ENCODE peak calls at places on chromosomes 4 and X, in four cellular contexts. F is OCI-LY7, R is Calu3, D is endothelial cell. W is an unnamed sample.

GRCh38 chrX:55546956-55547355 is 57.3 kb upstream of the USP51 start:
- DNase-seq in F (no peak), R (no peak), D (no peak), W (no peak)

GRCh38 chr4:83644677-83645639 is 109.0 kb downstream of the GPAT3 start:
- DNase-seq in F (peak), R (peak), D (peak), W (no peak)

GRCh38 chrX:16511776-16512400 is 138.1 kb upstream of the S100G start:
- DNase-seq in F (no peak), R (no peak), D (no peak), W (no peak)

GRCh38 chr4:129092636-129093172 is 635 bp downstream of the SCLT1 start:
- DNase-seq in F (no peak), R (no peak), D (no peak), W (no peak)

GRCh38 chr4:101102114-101102752 is 245.1 kb downstream of the PPP3CA start:
- DNase-seq in F (no peak), R (no peak), D (no peak), W (no peak)

GRCh38 chr4:146633471-146633800 is 5.3 kb upstream of the POU4F2 start:
- DNase-seq in F (no peak), R (no peak), D (no peak), W (no peak)

GRCh38 chr4:143616771-143617170 is 83.7 kb downstream of the FREM3 start:
- DNase-seq in F (no peak), R (peak), D (no peak), W (no peak)

GRCh38 chrX:72202792-72203401 is 21.3 kb downstream of the PIN4 start:
- DNase-seq in F (no peak), R (no peak), D (no peak), W (no peak)

GRCh38 chr4:3248811-3249661 is at the start of gene MSANTD1:
- DNase-seq in F (no peak), R (no peak), D (no peak), W (peak)

GRCh38 chr4:145041378-145041777 is 56.6 kb downstream of the ANAPC10 start:
- DNase-seq in F (peak), R (no peak), D (no peak), W (no peak)

GRCh38 chrX:16222123-16222522 is 54.8 kb downstream of the MAGEB17 start:
- DNase-seq in F (no peak), R (no peak), D (no peak), W (no peak)

GRCh38 chrX:106177106-106177981 is 9.2 kb downstream of the PWWP3B start:
- DNase-seq in F (no peak), R (no peak), D (no peak), W (no peak)

GRCh38 chr4:15344041-15344440 is 83.8 kb upstream of the C1QTNF7 start:
- DNase-seq in F (no peak), R (no peak), D (no peak), W (no peak)

GRCh38 chr4:41750158-41750623 is 1.7 kb upstream of the PHOX2B start:
- DNase-seq in F (no peak), R (no peak), D (no peak), W (no peak)

GRCh38 chr4:723706-724105 is 18.1 kb downstream of the PCGF3 start:
- DNase-seq in F (no peak), R (no peak), D (no peak), W (no peak)

GRCh38 chr4:165440415-165440882 is 61.6 kb downstream of the CPE start:
- DNase-seq in F (no peak), R (peak), D (no peak), W (no peak)

GRCh38 chrX:69216446-69216845 is 51.2 kb upstream of the PJA1 start:
- DNase-seq in F (no peak), R (no peak), D (no peak), W (no peak)

GRCh38 chr4:1932736-1933135 is 61.5 kb downstream of the NSD2 start:
- DNase-seq in F (no peak), R (no peak), D (no peak), W (no peak)

GRCh38 chrX:45903781-45904201 is 641.4 kb downstream of the ZNF674 start:
- DNase-seq in F (no peak), R (no peak), D (peak), W (no peak)

GRCh38 chr4:3304831-3305609 is 12.2 kb downstream of the RGS12 start:
- DNase-seq in F (no peak), R (no peak), D (no peak), W (no peak)

GRCh38 chr4:7068279-7068842 is 497 bp upstream of the GRPEL1 start:
- DNase-seq in F (no peak), R (no peak), D (peak), W (no peak)

GRCh38 chrX:115912372-115912897 is 258.1 kb upstream of the AGTR2 start:
- DNase-seq in F (no peak), R (no peak), D (no peak), W (no peak)

GRCh38 chr4:168440442-168441264 is 39.6 kb downstream of the DDX60L start:
- DNase-seq in F (no peak), R (peak), D (no peak), W (peak)

GRCh38 chr4:100299019-100299418 is 108.8 kb upstream of the DDIT4L start:
- DNase-seq in F (no peak), R (no peak), D (no peak), W (no peak)

GRCh38 chr4:132669786-132670185 is 479.3 kb upstream of the PCDH10 start:
- DNase-seq in F (no peak), R (no peak), D (no peak), W (no peak)

GRCh38 chr4:141131738-141132688 is 1.3 kb downstream of the RNF150 start:
- DNase-seq in F (no peak), R (no peak), D (peak), W (no peak)

GRCh38 chrX:113400193-113400704 is 559.6 kb upstream of the AMOT start:
- DNase-seq in F (no peak), R (peak), D (no peak), W (no peak)

GRCh38 chr4:128310266-128310697 is 22.7 kb upstream of the PGRMC2 start:
- DNase-seq in F (no peak), R (peak), D (no peak), W (no peak)

GRCh38 chrX:4710618-4711433 is 997.4 kb upstream of the PRKX start:
- DNase-seq in F (no peak), R (peak), D (peak), W (no peak)

GRCh38 chrX:115889121-115889890 is 281.2 kb upstream of the AGTR2 start:
- DNase-seq in F (no peak), R (no peak), D (no peak), W (no peak)

GRCh38 chrX:48569958-48570357 is 4.3 kb upstream of the RBM3 start:
- DNase-seq in F (no peak), R (no peak), D (no peak), W (no peak)

GRCh38 chrX:38929966-38930421 is 128.7 kb downstream of the MID1IP1 start:
- DNase-seq in F (no peak), R (no peak), D (no peak), W (no peak)

GRCh38 chr4:84814100-84814750 is 152.3 kb downstream of the WDFY3 start:
- DNase-seq in F (no peak), R (peak), D (no peak), W (peak)

GRCh38 chr4:172147702-172148101 is 334.5 kb downstream of the GALNTL6 start:
- DNase-seq in F (no peak), R (no peak), D (no peak), W (no peak)

GRCh38 chrX:112083624-112084326 is 1.2 kb upstream of the TRPC5 start:
- DNase-seq in F (no peak), R (no peak), D (no peak), W (no peak)

GRCh38 chr4:1058997-1059665 is 47.7 kb downstream of the FGFRL1 start:
- DNase-seq in F (no peak), R (no peak), D (no peak), W (peak)

DNA sequence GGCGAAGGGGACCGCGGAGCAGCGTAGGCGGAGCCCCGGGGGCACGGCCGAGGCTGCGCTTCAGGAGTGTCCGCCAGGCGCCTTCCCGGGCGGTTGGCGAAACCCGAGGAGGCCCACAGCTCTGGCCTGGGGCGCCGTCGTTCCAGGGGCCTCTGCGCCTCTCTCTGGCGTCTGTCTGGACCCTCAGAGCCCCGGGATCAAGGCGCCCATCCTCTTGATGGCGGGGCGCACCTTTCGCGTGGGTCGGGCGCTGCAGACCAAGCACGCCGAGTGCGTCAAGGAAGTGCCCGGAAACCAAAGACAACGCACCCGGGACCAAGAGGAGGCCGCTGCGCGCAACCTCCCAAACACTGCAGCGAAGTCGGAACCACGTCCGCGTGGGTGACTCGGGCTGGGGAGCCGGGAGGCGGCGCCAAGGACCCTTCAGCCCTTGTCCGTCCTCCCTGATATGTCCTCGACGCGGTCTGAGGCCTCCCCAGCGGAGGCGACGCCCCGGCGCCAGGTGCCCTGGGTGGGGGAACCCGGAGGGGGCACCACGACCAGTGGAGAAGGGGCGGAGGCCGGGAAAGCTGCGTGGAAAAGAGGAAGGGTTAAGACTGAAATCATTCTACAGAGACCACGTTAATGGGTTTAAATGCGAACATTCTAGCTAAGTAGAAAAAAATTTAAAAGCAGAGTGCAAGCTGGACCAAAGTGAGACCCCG is 9.9 kb downstream of the HMX1 start:
- DNase-seq in F (no peak), R (no peak), D (no peak), W (no peak)
- TF ChIP-seq CTCF in F (no peak), R (no peak), D (no peak), W (no peak)

GRCh38 chrX:147803948-147804347 is 107.8 kb upstream of the FMR1 start:
- DNase-seq in F (peak), R (peak), D (peak), W (no peak)
- TF ChIP-seq CTCF in F (peak), R (no peak), D (no peak), W (peak)

GRCh38 chrX:63934791-63935190 is 149.8 kb upstream of the ARHGEF9 start:
- DNase-seq in F (no peak), R (no peak), D (no peak), W (no peak)
- TF ChIP-seq CTCF in F (no peak), R (no peak), D (no peak), W (no peak)

GRCh38 chr4:10491420-10491819 is 34.2 kb upstream of the ZNF518B start:
- DNase-seq in F (no peak), R (no peak), D (no peak), W (no peak)

GRCh38 chr4:10490996-10491395 is 33.8 kb upstream of the ZNF518B start:
- DNase-seq in F (no peak), R (no peak), D (no peak), W (no peak)

GRCh38 chr4:10496200-10496599 is 39.0 kb upstream of the ZNF518B start:
- DNase-seq in F (no peak), R (no peak), D (no peak), W (no peak)

GRCh38 chr4:10492486-10492885 is 35.3 kb upstream of the ZNF518B start:
- DNase-seq in F (no peak), R (no peak), D (no peak), W (no peak)

DNA sequence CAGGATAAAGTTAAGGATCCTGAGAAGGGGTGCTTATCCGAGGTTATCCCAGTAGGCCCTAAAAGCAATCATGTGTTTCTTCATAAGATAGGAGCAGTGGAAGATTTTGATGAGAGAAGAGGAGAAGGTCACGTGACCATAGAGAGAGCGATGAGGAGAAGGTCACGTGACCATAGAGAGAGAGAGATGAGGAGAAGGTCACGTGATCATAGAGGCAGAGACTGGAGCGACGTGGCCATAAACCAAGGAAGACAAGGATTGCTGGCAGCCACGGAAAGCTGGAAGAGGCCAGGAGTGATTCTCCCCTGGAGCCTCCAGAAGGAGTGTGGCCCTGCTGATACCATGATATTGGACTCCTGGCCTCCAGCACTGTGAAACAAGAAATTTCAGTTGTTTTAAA is 38.4 kb upstream of the ZNF518B start:
- DNase-seq in F (no peak), R (no peak), D (no peak), W (no peak)
- TF ChIP-seq CTCF in F (no peak), R (no peak), D (no peak), W (no peak)

GRCh38 chr4:107734120-107734519 is 14.1 kb upstream of the PAPSS1 start:
- DNase-seq in F (peak), R (peak), D (peak), W (no peak)
- TF ChIP-seq CTCF in F (peak), R (no peak), D (no peak), W (peak)

GRCh38 chr4:98627883-98628282 is 30.5 kb downstream of the TSPAN5 start:
- DNase-seq in F (no peak), R (no peak), D (no peak), W (no peak)

GRCh38 chr4:98627477-98627876 is 30.9 kb downstream of the TSPAN5 start:
- DNase-seq in F (no peak), R (no peak), D (no peak), W (no peak)

GRCh38 chr4:98625399-98625798 is 33.0 kb downstream of the TSPAN5 start:
- DNase-seq in F (no peak), R (no peak), D (no peak), W (no peak)

GRCh38 chr4:98625920-98626319 is 32.5 kb downstream of the TSPAN5 start:
- DNase-seq in F (no peak), R (no peak), D (no peak), W (no peak)

GRCh38 chr4:98626350-98626749 is 32.1 kb downstream of the TSPAN5 start:
- DNase-seq in F (no peak), R (peak), D (no peak), W (no peak)
- TF ChIP-seq CTCF in F (no peak), R (no peak), D (no peak), W (no peak)

DNA sequence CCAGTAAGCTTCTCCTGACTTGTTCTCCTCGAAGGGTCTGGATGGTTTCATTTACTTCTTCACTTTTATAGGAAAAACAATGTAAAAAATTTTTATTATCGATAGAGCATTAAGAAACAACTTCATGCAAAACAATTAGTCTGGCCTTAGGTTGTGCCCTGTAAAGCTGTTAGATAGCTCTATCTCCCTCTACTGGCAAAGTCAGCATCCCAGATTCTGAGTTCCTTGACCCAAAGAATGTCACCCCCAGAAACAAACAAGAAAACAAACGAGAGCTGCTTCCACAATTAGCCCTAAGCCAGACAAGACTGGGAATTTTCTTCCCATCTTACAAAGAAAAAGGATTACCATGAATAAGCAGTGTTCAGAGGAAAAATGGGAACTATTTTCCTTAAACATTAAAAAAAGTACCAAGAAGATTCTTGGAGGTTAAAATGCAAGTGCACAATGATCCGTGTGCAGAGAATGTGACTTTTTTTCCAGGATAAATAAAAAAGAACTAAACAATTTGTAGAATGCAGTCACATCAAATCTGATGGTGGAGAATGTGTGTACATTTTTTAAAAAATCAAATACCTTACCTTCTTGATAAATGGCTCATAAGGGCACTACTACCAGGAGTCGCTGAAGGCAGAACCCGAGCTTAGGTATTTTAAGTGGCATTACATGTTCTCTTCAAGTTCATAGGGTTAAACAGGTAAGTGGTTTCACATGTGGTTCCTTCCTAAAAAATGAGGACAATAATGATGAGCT is 293.2 kb downstream of the FBXO8 start:
- DNase-seq in F (peak), R (peak), D (peak), W (no peak)
- TF ChIP-seq CTCF in F (peak), R (no peak), D (no peak), W (no peak)